ENCODE peak calls at places on chromosomes 12 and 14, in eight cellular contexts. One of them, this sample, is unnamed.

GRCh38 chr14:31541702-31542101 is 19.5 kb upstream of the NUBPL start:
- DNase-seq in glutamatergic neuron: no peak
- DNase-seq in A549: no peak
- DNase-seq in adrenal gland: no peak
- DNase-seq in progenitor cell of endocrine pancreas: no peak
- DNase-seq in fibroblast of mammary gland: no peak
- DNase-seq in omental fat pad: no peak
- DNase-seq in nephron progenitor cell: no peak
- DNase-seq in this sample: no peak

GRCh38 chr12:104604995-104605675 is 148.4 kb downstream of the CHST11 start:
- DNase-seq in glutamatergic neuron: peak
- DNase-seq in A549: no peak
- DNase-seq in adrenal gland: no peak
- DNase-seq in progenitor cell of endocrine pancreas: no peak
- DNase-seq in fibroblast of mammary gland: peak
- DNase-seq in omental fat pad: no peak
- DNase-seq in nephron progenitor cell: peak
- DNase-seq in this sample: no peak

GRCh38 chr14:79728331-79728730 is 483.0 kb downstream of the DIO2 start:
- DNase-seq in glutamatergic neuron: no peak
- DNase-seq in A549: no peak
- DNase-seq in adrenal gland: no peak
- DNase-seq in progenitor cell of endocrine pancreas: no peak
- DNase-seq in fibroblast of mammary gland: no peak
- DNase-seq in omental fat pad: no peak
- DNase-seq in nephron progenitor cell: no peak
- DNase-seq in this sample: no peak

GRCh38 chr12:7060353-7060954 is at the start of gene C1S:
- DNase-seq in glutamatergic neuron: no peak
- DNase-seq in A549: peak
- DNase-seq in adrenal gland: peak
- DNase-seq in progenitor cell of endocrine pancreas: no peak
- DNase-seq in fibroblast of mammary gland: peak
- DNase-seq in omental fat pad: peak
- DNase-seq in nephron progenitor cell: peak
- DNase-seq in this sample: peak

GRCh38 chr12:109222062-109222461 is 87.0 kb downstream of the FOXN4 start:
- DNase-seq in glutamatergic neuron: no peak
- DNase-seq in A549: no peak
- DNase-seq in adrenal gland: no peak
- DNase-seq in progenitor cell of endocrine pancreas: no peak
- DNase-seq in fibroblast of mammary gland: no peak
- DNase-seq in omental fat pad: no peak
- DNase-seq in nephron progenitor cell: no peak
- DNase-seq in this sample: no peak

GRCh38 chr14:62682208-62682607 is 363.1 kb downstream of the KCNH5 start:
- DNase-seq in glutamatergic neuron: no peak
- DNase-seq in A549: no peak
- DNase-seq in adrenal gland: no peak
- DNase-seq in progenitor cell of endocrine pancreas: no peak
- DNase-seq in fibroblast of mammary gland: no peak
- DNase-seq in omental fat pad: no peak
- DNase-seq in nephron progenitor cell: no peak
- DNase-seq in this sample: no peak

GRCh38 chr12:1919284-1919683 is 832 bp upstream of the CACNA2D4 start:
- DNase-seq in glutamatergic neuron: no peak
- DNase-seq in A549: no peak
- DNase-seq in adrenal gland: peak
- DNase-seq in progenitor cell of endocrine pancreas: no peak
- DNase-seq in fibroblast of mammary gland: peak
- DNase-seq in omental fat pad: no peak
- DNase-seq in nephron progenitor cell: no peak
- DNase-seq in this sample: no peak

GRCh38 chr12:52082026-52082667 is 2.6 kb downstream of the SMIM41 start:
- DNase-seq in glutamatergic neuron: peak
- DNase-seq in A549: no peak
- DNase-seq in adrenal gland: no peak
- DNase-seq in progenitor cell of endocrine pancreas: no peak
- DNase-seq in fibroblast of mammary gland: peak
- DNase-seq in omental fat pad: no peak
- DNase-seq in nephron progenitor cell: peak
- DNase-seq in this sample: peak

GRCh38 chr12:123164222-123164621 is 13.3 kb upstream of the PITPNM2 start:
- DNase-seq in glutamatergic neuron: no peak
- DNase-seq in A549: peak
- DNase-seq in adrenal gland: no peak
- DNase-seq in progenitor cell of endocrine pancreas: no peak
- DNase-seq in fibroblast of mammary gland: no peak
- DNase-seq in omental fat pad: no peak
- DNase-seq in nephron progenitor cell: no peak
- DNase-seq in this sample: no peak

GRCh38 chr12:51937941-51938340 is 13.6 kb upstream of the ACVR1B start:
- DNase-seq in glutamatergic neuron: no peak
- DNase-seq in A549: no peak
- DNase-seq in adrenal gland: no peak
- DNase-seq in progenitor cell of endocrine pancreas: no peak
- DNase-seq in fibroblast of mammary gland: no peak
- DNase-seq in omental fat pad: no peak
- DNase-seq in nephron progenitor cell: no peak
- DNase-seq in this sample: no peak

GRCh38 chr14:69464829-69465228 is 19.7 kb upstream of the PLEKHD1 start:
- DNase-seq in glutamatergic neuron: no peak
- DNase-seq in A549: no peak
- DNase-seq in adrenal gland: no peak
- DNase-seq in progenitor cell of endocrine pancreas: no peak
- DNase-seq in fibroblast of mammary gland: peak
- DNase-seq in omental fat pad: no peak
- DNase-seq in nephron progenitor cell: no peak
- DNase-seq in this sample: peak

GRCh38 chr14:76236172-76237130 is 84.7 kb downstream of the GPATCH2L start:
- DNase-seq in glutamatergic neuron: no peak
- DNase-seq in A549: no peak
- DNase-seq in adrenal gland: no peak
- DNase-seq in progenitor cell of endocrine pancreas: no peak
- DNase-seq in fibroblast of mammary gland: no peak
- DNase-seq in omental fat pad: no peak
- DNase-seq in nephron progenitor cell: no peak
- DNase-seq in this sample: no peak

GRCh38 chr12:79055926-79056674 is 191.5 kb downstream of the SYT1 start:
- DNase-seq in glutamatergic neuron: no peak
- DNase-seq in A549: peak
- DNase-seq in adrenal gland: no peak
- DNase-seq in progenitor cell of endocrine pancreas: no peak
- DNase-seq in fibroblast of mammary gland: peak
- DNase-seq in omental fat pad: no peak
- DNase-seq in nephron progenitor cell: no peak
- DNase-seq in this sample: peak

DNA sequence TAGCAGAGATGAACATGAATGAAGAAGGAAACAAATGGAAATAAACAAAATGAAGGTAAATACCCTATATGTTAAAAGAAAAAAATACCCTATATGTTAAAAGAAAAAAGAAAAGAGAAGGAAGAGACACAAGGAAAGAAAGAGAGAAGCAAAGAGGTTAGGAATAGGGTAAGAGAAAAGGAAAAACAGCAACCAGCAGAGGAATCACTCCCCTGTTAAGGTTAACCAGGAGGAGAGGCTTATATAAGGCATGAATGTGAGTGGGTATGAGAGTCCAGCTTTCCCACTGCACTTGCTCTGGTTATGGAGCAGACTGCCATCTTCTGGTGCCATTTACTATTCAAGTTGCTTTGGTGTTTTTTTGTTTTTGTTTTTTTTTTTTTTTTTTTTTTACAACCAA is 3.1 kb downstream of the PPP1R3E start:
- DNase-seq in glutamatergic neuron: no peak
- DNase-seq in A549: peak
- DNase-seq in adrenal gland: no peak
- DNase-seq in progenitor cell of endocrine pancreas: no peak
- DNase-seq in fibroblast of mammary gland: peak
- DNase-seq in omental fat pad: no peak
- DNase-seq in nephron progenitor cell: no peak
- DNase-seq in this sample: peak
- TF ChIP-seq CTCF in glutamatergic neuron: peak
- TF ChIP-seq CTCF in A549: peak
- TF ChIP-seq CTCF in adrenal gland: no peak
- TF ChIP-seq CTCF in progenitor cell of endocrine pancreas: peak
- TF ChIP-seq CTCF in fibroblast of mammary gland: peak
- TF ChIP-seq CTCF in omental fat pad: no peak
- TF ChIP-seq CTCF in nephron progenitor cell: peak
- TF ChIP-seq CTCF in this sample: peak

DNA sequence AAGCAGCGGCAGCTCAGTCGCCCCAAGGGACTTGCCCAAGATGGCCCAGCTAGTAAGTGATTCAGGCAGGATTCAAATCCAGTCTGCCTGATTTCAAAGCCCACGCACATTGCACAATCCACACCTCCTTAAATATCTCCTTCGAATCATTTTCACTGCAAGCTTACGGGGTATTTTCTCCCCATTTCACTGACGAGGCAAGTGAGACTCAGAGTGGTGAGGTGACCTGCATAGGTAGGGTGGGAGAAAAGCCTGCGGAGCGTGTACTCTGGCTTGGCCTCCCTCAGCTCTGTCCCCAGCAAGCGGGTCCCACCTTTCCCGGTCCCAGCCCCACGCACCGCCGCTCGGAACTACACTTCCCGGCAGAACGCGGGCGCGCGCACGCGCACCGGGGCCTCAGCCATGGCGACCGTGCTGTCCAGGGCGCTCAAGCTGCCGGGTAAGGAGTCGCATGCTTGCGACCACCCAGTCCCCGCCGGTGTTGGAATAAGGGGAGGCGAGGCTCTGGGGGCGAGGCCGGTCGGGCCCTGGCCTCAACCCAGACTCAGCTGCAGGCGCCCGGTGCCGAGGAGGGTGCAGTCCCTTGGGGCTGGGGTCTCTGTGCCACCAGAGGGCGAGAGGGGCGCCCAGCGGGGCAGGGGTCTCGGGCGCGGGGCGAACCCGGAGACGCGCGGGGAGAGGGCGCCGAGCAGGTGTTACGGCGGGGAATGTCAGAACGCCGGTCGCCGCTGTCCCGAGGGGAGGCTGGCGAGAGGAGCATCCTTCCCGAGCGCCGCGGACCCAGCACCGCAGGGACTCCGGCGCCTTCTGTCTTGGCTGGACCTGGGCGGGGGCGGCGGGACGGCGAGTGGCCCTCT is at the start of gene FAM234B:
- DNase-seq in glutamatergic neuron: peak
- DNase-seq in A549: peak
- DNase-seq in adrenal gland: peak
- DNase-seq in progenitor cell of endocrine pancreas: peak
- DNase-seq in fibroblast of mammary gland: peak
- DNase-seq in omental fat pad: peak
- DNase-seq in nephron progenitor cell: peak
- DNase-seq in this sample: peak
- TF ChIP-seq CTCF in glutamatergic neuron: no peak
- TF ChIP-seq CTCF in A549: peak
- TF ChIP-seq CTCF in adrenal gland: no peak
- TF ChIP-seq CTCF in progenitor cell of endocrine pancreas: peak
- TF ChIP-seq CTCF in fibroblast of mammary gland: no peak
- TF ChIP-seq CTCF in omental fat pad: no peak
- TF ChIP-seq CTCF in nephron progenitor cell: peak
- TF ChIP-seq CTCF in this sample: no peak

DNA sequence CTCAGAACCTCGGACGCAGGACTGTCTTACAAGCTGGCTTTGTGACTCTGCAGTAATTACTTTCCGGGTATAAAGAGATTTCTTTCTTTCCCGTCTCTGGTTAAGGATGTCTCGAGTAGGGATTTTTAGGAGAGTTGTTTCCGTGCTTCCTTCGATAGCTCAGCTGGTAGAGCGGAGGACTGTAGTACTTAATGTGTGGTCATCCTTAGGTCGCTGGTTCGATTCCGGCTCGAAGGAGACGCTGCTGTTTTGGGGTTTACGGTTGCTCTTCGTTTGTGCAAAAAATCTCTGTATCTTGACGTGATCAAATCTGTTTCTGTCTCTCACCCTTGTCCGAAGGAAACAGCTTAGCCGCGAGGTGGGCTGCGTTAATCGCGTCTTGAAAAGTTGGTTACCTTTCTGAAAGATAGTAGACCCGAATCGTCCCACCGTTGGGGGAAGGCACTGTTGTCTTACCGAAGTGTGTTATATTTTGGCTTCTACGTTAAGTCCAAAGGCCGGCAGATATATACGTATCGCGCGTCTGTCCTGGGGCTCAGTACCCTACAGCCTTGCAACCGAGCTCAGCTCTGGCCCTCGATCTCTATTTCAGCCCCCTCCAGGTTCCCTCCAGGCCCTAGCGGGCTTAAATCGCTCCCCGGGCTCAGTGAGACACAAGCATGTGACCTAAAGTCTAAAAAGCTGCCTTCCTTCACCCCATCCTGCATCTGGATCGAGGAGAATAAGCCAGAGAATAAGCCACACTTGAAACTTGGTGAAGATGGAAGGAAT is 1.1 kb upstream of the RNASE4 start:
- DNase-seq in glutamatergic neuron: peak
- DNase-seq in A549: peak
- DNase-seq in adrenal gland: peak
- DNase-seq in progenitor cell of endocrine pancreas: peak
- DNase-seq in fibroblast of mammary gland: peak
- DNase-seq in omental fat pad: peak
- DNase-seq in nephron progenitor cell: peak
- DNase-seq in this sample: peak
- TF ChIP-seq CTCF in glutamatergic neuron: no peak
- TF ChIP-seq CTCF in A549: no peak
- TF ChIP-seq CTCF in adrenal gland: no peak
- TF ChIP-seq CTCF in progenitor cell of endocrine pancreas: no peak
- TF ChIP-seq CTCF in fibroblast of mammary gland: no peak
- TF ChIP-seq CTCF in omental fat pad: no peak
- TF ChIP-seq CTCF in nephron progenitor cell: no peak
- TF ChIP-seq CTCF in this sample: no peak

DNA sequence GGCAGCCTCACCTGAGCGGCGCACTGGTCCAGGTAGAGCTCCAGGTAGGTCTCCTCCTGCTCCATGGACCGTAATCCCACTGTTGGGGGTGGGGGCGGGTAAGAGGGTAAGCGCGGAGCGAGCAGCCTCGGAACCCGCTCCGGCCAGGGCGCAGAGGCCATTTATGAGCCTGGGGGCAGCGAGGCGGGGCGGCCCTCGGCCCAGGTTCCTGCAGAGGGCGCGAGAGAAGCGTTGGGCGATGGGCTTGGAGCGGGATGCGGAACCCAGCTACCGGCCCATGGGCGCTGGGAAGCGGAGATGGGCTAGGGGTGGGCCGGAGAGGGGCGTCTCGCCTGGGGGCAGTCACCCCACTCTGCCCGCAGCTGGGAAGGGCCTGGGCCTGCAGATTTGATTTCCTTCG is at the start of gene TBPL2:
- DNase-seq in glutamatergic neuron: peak
- DNase-seq in A549: no peak
- DNase-seq in adrenal gland: no peak
- DNase-seq in progenitor cell of endocrine pancreas: no peak
- DNase-seq in fibroblast of mammary gland: no peak
- DNase-seq in omental fat pad: no peak
- DNase-seq in nephron progenitor cell: peak
- DNase-seq in this sample: no peak
- TF ChIP-seq CTCF in glutamatergic neuron: no peak
- TF ChIP-seq CTCF in A549: no peak
- TF ChIP-seq CTCF in adrenal gland: no peak
- TF ChIP-seq CTCF in progenitor cell of endocrine pancreas: peak
- TF ChIP-seq CTCF in fibroblast of mammary gland: no peak
- TF ChIP-seq CTCF in omental fat pad: no peak
- TF ChIP-seq CTCF in nephron progenitor cell: no peak
- TF ChIP-seq CTCF in this sample: peak

GRCh38 chr12:80632835-80633234 is 74.6 kb upstream of the MYF6 start:
- DNase-seq in glutamatergic neuron: peak
- DNase-seq in A549: peak
- DNase-seq in adrenal gland: peak
- DNase-seq in progenitor cell of endocrine pancreas: no peak
- DNase-seq in fibroblast of mammary gland: peak
- DNase-seq in omental fat pad: no peak
- DNase-seq in nephron progenitor cell: peak
- DNase-seq in this sample: no peak
- TF ChIP-seq CTCF in glutamatergic neuron: no peak
- TF ChIP-seq CTCF in A549: peak
- TF ChIP-seq CTCF in adrenal gland: no peak
- TF ChIP-seq CTCF in progenitor cell of endocrine pancreas: peak
- TF ChIP-seq CTCF in fibroblast of mammary gland: peak
- TF ChIP-seq CTCF in omental fat pad: no peak
- TF ChIP-seq CTCF in nephron progenitor cell: peak
- TF ChIP-seq CTCF in this sample: peak

This sample was measured in fibroblast of pulmonary artery.